ENCODE peak calls at places on chromosomes 7 and 10, in five cellular contexts. I is HEK293T; R is activated CD8-positive, alpha-beta T cell treated with anti-CD3 and anti-CD28 coated beads for 36 hours; G is activated T-helper 1 cell treated with anti-CD3 and anti-CD28 coated beads, Interleukin-2, amount 50 U/mL, for 16 hours; W is activated B cell treated with CpG ODN at 0.5 μM for 24 hours. Z is an unnamed sample.

GRCh38 chr10:123743441-123744225 is 77.5 kb downstream of the GPR26 start:
- DNase-seq in W (no peak), I (no peak), G (no peak), R (no peak), Z (no peak)

GRCh38 chr7:96710544-96710943 is 898 bp upstream of the SEM1 start:
- DNase-seq in R (no peak), I (no peak), W (no peak), G (no peak), Z (no peak)

GRCh38 chr10:132779850-132780249 is 6.1 kb downstream of the NKX6-2 start:
- DNase-seq in W (no peak), I (no peak), R (no peak), G (no peak), Z (no peak)

GRCh38 chr10:77641788-77642397 is 4.3 kb upstream of the KCNMA1 start:
- DNase-seq in W (no peak), R (peak), I (peak), G (no peak), Z (peak)

GRCh38 chr10:122911889-122912484 is 1.6 kb downstream of the FAM24A start:
- DNase-seq in R (peak), W (no peak), I (peak), G (peak), Z (peak)

GRCh38 chr7:36985866-36986402 is 261.6 kb upstream of the AOAH start:
- DNase-seq in I (no peak), R (no peak), G (no peak), W (no peak), Z (peak)

GRCh38 chr10:72086466-72087391 is 1.6 kb downstream of the SPOCK2 start:
- DNase-seq in G (peak), R (peak), W (peak), I (no peak), Z (peak)

GRCh38 chr10:69242844-69243212 is 22.7 kb downstream of the HKDC1 start:
- DNase-seq in W (no peak), R (no peak), G (no peak), I (no peak), Z (peak)

GRCh38 chr10:51654918-51655317 is 44.5 kb downstream of the CSTF2T start:
- DNase-seq in R (no peak), I (no peak), W (no peak), G (no peak), Z (no peak)

GRCh38 chr7:2688409-2689342 is 674 bp downstream of the AMZ1 start:
- DNase-seq in G (no peak), W (no peak), I (no peak), R (peak), Z (peak)

GRCh38 chr10:72490951-72491350 is 134.9 kb downstream of the MICU1 start:
- DNase-seq in G (no peak), I (no peak), W (no peak), R (no peak), Z (no peak)

GRCh38 chr10:12432402-12433189 is 83.2 kb downstream of the CAMK1D start:
- DNase-seq in R (no peak), I (no peak), G (no peak), W (no peak), Z (no peak)

GRCh38 chr10:22183771-22184466 is 33.9 kb downstream of the EBLN1 start:
- DNase-seq in I (no peak), R (no peak), W (no peak), G (no peak), Z (no peak)

GRCh38 chr7:14191686-14192098 is 202.2 kb upstream of the ETV1 start:
- DNase-seq in G (no peak), W (no peak), R (no peak), I (no peak), Z (no peak)

GRCh38 chr7:46658281-46658680 is 737.2 kb upstream of the IGFBP3 start:
- DNase-seq in I (no peak), W (no peak), G (no peak), R (no peak), Z (no peak)

GRCh38 chr7:77651544-77652162 is 44.6 kb upstream of the RSBN1L start:
- DNase-seq in W (no peak), I (peak), G (no peak), R (peak), Z (peak)

GRCh38 chr7:137454169-137455166 is 110.9 kb upstream of the PTN start:
- DNase-seq in R (no peak), G (no peak), I (peak), W (no peak), Z (peak)

GRCh38 chr7:78912781-78913180 is 540.7 kb downstream of the MAGI2 start:
- DNase-seq in I (no peak), G (no peak), R (no peak), W (no peak), Z (no peak)

GRCh38 chr10:75109459-75109778 is 2.0 kb upstream of the SAMD8 start:
- DNase-seq in R (no peak), W (no peak), G (no peak), I (no peak), Z (no peak)

GRCh38 chr10:31321396-31321941 is 2.5 kb downstream of the ZEB1 start:
- DNase-seq in I (no peak), R (peak), G (no peak), W (no peak), Z (peak)

GRCh38 chr10:76333331-76333730 is 901.9 kb downstream of the LRMDA start:
- DNase-seq in G (no peak), R (no peak), I (no peak), W (no peak), Z (no peak)

GRCh38 chr7:157401567-157402387 is 65.0 kb downstream of the DNAJB6 start:
- DNase-seq in W (no peak), G (no peak), I (no peak), R (no peak), Z (no peak)

GRCh38 chr10:34003561-34003960 is 669.1 kb upstream of the NRP1 start:
- DNase-seq in G (no peak), I (no peak), R (no peak), W (no peak), Z (no peak)

GRCh38 chr7:150855476-150856302 is 3.4 kb downstream of the AOC1 start:
- DNase-seq in G (no peak), I (no peak), R (no peak), W (no peak), Z (no peak)

GRCh38 chr10:30985552-30985951 is 46.1 kb downstream of the ZNF438 start:
- DNase-seq in I (no peak), R (no peak), G (no peak), W (no peak), Z (no peak)

GRCh38 chr10:133154996-133155778 is 4.8 kb upstream of the KNDC1 start:
- DNase-seq in G (no peak), I (no peak), W (no peak), R (no peak), Z (no peak)

GRCh38 chr7:126803060-126803665 is 449.6 kb downstream of the GRM8 start:
- DNase-seq in I (peak), W (no peak), G (no peak), R (peak), Z (peak)

GRCh38 chr7:125611582-125611981 is 682.0 kb upstream of the POT1 start:
- DNase-seq in R (no peak), I (no peak), W (no peak), G (no peak), Z (no peak)

GRCh38 chr10:4568086-4568485 is 257.9 kb upstream of the AKR1E2 start:
- DNase-seq in R (no peak), I (no peak), G (no peak), W (no peak), Z (no peak)

GRCh38 chr10:102322914-102323313 is 72.6 kb upstream of the NFKB2 start:
- DNase-seq in G (no peak), I (no peak), W (no peak), R (peak), Z (no peak)

GRCh38 chr7:51075681-51076580 is 240.7 kb downstream of the COBL start:
- DNase-seq in W (no peak), I (no peak), G (no peak), R (no peak), Z (no peak)

GRCh38 chr7:95718556-95719410 is 53.6 kb upstream of the DYNC1I1 start:
- DNase-seq in I (peak), R (no peak), G (no peak), W (no peak), Z (peak)

GRCh38 chr7:99919814-99920618 is 686 bp upstream of the TRIM4 start:
- DNase-seq in W (no peak), R (peak), I (no peak), G (no peak), Z (no peak)

GRCh38 chr10:64011871-64012714 is 490.9 kb downstream of the REEP3 start:
- DNase-seq in I (no peak), G (no peak), R (no peak), W (no peak), Z (no peak)